ENCODE peak calls at places on chromosomes 1 and 21, in four cellular contexts. One of them, this sample, is unnamed.

GRCh38 chr1:4946343-4946742 is 291.9 kb downstream of the AJAP1 start:
- DNase-seq in epithelial cell of proximal tubule: no peak
- DNase-seq in cardiac fibroblast: no peak
- DNase-seq in left ventricle myocardium superior: no peak
- DNase-seq in this sample: no peak

GRCh38 chr1:237891266-237891665 is 544 bp upstream of the ZP4 start:
- DNase-seq in left ventricle myocardium superior: no peak
- DNase-seq in epithelial cell of proximal tubule: no peak
- DNase-seq in cardiac fibroblast: no peak
- DNase-seq in this sample: no peak

GRCh38 chr1:6460349-6461236 is 5.4 kb downstream of the TNFRSF25 start:
- DNase-seq in epithelial cell of proximal tubule: no peak
- DNase-seq in left ventricle myocardium superior: no peak
- DNase-seq in cardiac fibroblast: no peak
- DNase-seq in this sample: no peak

GRCh38 chr1:207404849-207405525 is 49.1 kb upstream of the CR2 start:
- DNase-seq in left ventricle myocardium superior: no peak
- DNase-seq in cardiac fibroblast: peak; percentile 85
- DNase-seq in epithelial cell of proximal tubule: peak; percentile 47
- DNase-seq in this sample: peak; percentile 47

GRCh38 chr1:29644812-29645211 is 408.5 kb downstream of the PTPRU start:
- DNase-seq in left ventricle myocardium superior: no peak
- DNase-seq in cardiac fibroblast: no peak
- DNase-seq in epithelial cell of proximal tubule: no peak
- DNase-seq in this sample: no peak

GRCh38 chr1:206445116-206445515 is 25.2 kb upstream of the IKBKE start:
- DNase-seq in cardiac fibroblast: no peak
- DNase-seq in left ventricle myocardium superior: peak; percentile 65
- DNase-seq in epithelial cell of proximal tubule: no peak
- DNase-seq in this sample: no peak

GRCh38 chr1:32830092-32830852 is 12.8 kb downstream of the S100PBP start:
- DNase-seq in epithelial cell of proximal tubule: no peak
- DNase-seq in left ventricle myocardium superior: no peak
- DNase-seq in cardiac fibroblast: no peak
- DNase-seq in this sample: no peak

GRCh38 chr21:15444118-15444960 is 285.4 kb upstream of the USP25 start:
- DNase-seq in left ventricle myocardium superior: no peak
- DNase-seq in cardiac fibroblast: no peak
- DNase-seq in epithelial cell of proximal tubule: no peak
- DNase-seq in this sample: no peak

GRCh38 chr1:26747048-26747447 is 40.7 kb upstream of the PIGV start:
- DNase-seq in cardiac fibroblast: no peak
- DNase-seq in epithelial cell of proximal tubule: no peak
- DNase-seq in left ventricle myocardium superior: no peak
- DNase-seq in this sample: no peak

GRCh38 chr1:43302226-43302625 is 1.4 kb downstream of the TIE1 start:
- DNase-seq in cardiac fibroblast: no peak
- DNase-seq in left ventricle myocardium superior: no peak
- DNase-seq in epithelial cell of proximal tubule: no peak
- DNase-seq in this sample: no peak

GRCh38 chr1:12477936-12478611 is 139.9 kb downstream of the DHRS3 start:
- DNase-seq in epithelial cell of proximal tubule: peak; percentile 90
- DNase-seq in left ventricle myocardium superior: peak; percentile 88
- DNase-seq in cardiac fibroblast: peak; percentile 86
- DNase-seq in this sample: peak; percentile 99

GRCh38 chr1:87669671-87670070 is 341.0 kb downstream of the LMO4 start:
- DNase-seq in cardiac fibroblast: no peak
- DNase-seq in epithelial cell of proximal tubule: no peak
- DNase-seq in left ventricle myocardium superior: no peak
- DNase-seq in this sample: no peak

GRCh38 chr1:85297855-85298629 is 21.6 kb upstream of the BCL10 start:
- DNase-seq in epithelial cell of proximal tubule: peak; percentile 99
- DNase-seq in cardiac fibroblast: peak; percentile 99
- DNase-seq in left ventricle myocardium superior: no peak
- DNase-seq in this sample: peak; percentile 98

GRCh38 chr1:154502742-154503111 is 515 bp upstream of the SHE start:
- DNase-seq in left ventricle myocardium superior: peak; percentile 41
- DNase-seq in epithelial cell of proximal tubule: no peak
- DNase-seq in cardiac fibroblast: no peak
- DNase-seq in this sample: no peak

GRCh38 chr1:55314740-55315139 is 99.6 kb upstream of the USP24 start:
- DNase-seq in epithelial cell of proximal tubule: no peak
- DNase-seq in left ventricle myocardium superior: no peak
- DNase-seq in cardiac fibroblast: no peak
- DNase-seq in this sample: no peak